ENCODE peak calls at places on chromosomes 13 and 19, in five cellular contexts. O, A, V, T and J are unnamed samples.

GRCh38 chr13:31476266-31476665 is 263.1 kb upstream of the RXFP2 start:
- DNase-seq in O (no peak), A (no peak), V (peak), T (no peak), J (no peak)

GRCh38 chr13:46982856-46983582 is 86.2 kb upstream of the HTR2A start:
- DNase-seq in O (no peak), A (no peak), V (no peak), T (no peak), J (no peak)

GRCh38 chr19:55118401-55118991 is 1.1 kb upstream of the PPP1R12C start:
- DNase-seq in O (no peak), A (no peak), V (no peak), T (peak), J (peak)

GRCh38 chr19:39448271-39448670 is 2.9 kb downstream of the SUPT5H start:
- DNase-seq in O (no peak), A (no peak), V (peak), T (no peak), J (no peak)

GRCh38 chr19:43290568-43291359 is 21.4 kb upstream of the PSG9 start:
- DNase-seq in O (no peak), A (no peak), V (no peak), T (no peak), J (no peak)

GRCh38 chr19:2715470-2716274 is 5.5 kb downstream of the DIRAS1 start:
- DNase-seq in O (no peak), A (no peak), V (no peak), T (no peak), J (no peak)

GRCh38 chr19:18225702-18226468 is at the start of gene PDE4C:
- DNase-seq in O (no peak), A (no peak), V (peak), T (no peak), J (peak)

GRCh38 chr13:64997438-64997837 is 2232.7 kb downstream of the PCDH9 start:
- DNase-seq in O (no peak), A (no peak), V (no peak), T (no peak), J (no peak)

GRCh38 chr13:102617697-102618350 is 21.0 kb downstream of the TPP2 start:
- DNase-seq in O (no peak), A (no peak), V (no peak), T (no peak), J (no peak)

GRCh38 chr13:91351980-91352379 is 4.5 kb downstream of the MIR17HG start:
- DNase-seq in O (no peak), A (no peak), V (no peak), T (no peak), J (no peak)